ENCODE peak calls at places on chromosomes 1 and 21, in nine cellular contexts. Z, P, T, G, O, V, U, S and M are unnamed samples.

GRCh38 chr21:41816583-41817165 is 49.8 kb upstream of the RIPK4 start:
- DNase-seq in T (peak), G (no peak), U (peak), V (peak), P (peak), Z (peak), S (peak), O (peak), M (peak)

GRCh38 chr21:38083534-38083933 is 167.3 kb upstream of the KCNJ6 start:
- DNase-seq in U (no peak), T (no peak), P (no peak), V (no peak), Z (no peak), S (no peak), G (no peak), O (no peak), M (no peak)

GRCh38 chr1:16090076-16090826 is 16.8 kb upstream of the FAM131C start:
- DNase-seq in P (no peak), O (no peak), S (no peak), U (no peak), G (no peak), T (no peak), V (no peak), Z (no peak), M (no peak)

GRCh38 chr1:200452850-200453543 is 43.2 kb upstream of the ZNF281 start:
- DNase-seq in P (peak), S (no peak), O (no peak), G (no peak), U (no peak), V (peak), Z (no peak), T (no peak), M (no peak)

GRCh38 chr1:64173300-64173940 is 30.0 kb upstream of the UBE2U start:
- DNase-seq in V (no peak), G (no peak), U (no peak), P (peak), T (no peak), Z (no peak), S (no peak), O (no peak), M (no peak)

GRCh38 chr21:39441502-39442475 is 3.8 kb downstream of the LCA5L start:
- DNase-seq in O (no peak), V (peak), U (peak), S (peak), T (no peak), Z (peak), P (peak), G (no peak), M (no peak)

GRCh38 chr21:43269981-43270670 is 101.3 kb downstream of the CRYAA start:
- DNase-seq in S (no peak), O (no peak), V (peak), G (no peak), P (no peak), T (no peak), U (no peak), Z (no peak), M (no peak)

GRCh38 chr1:38041941-38042834 is 4.4 kb downstream of the POU3F1 start:
- DNase-seq in U (no peak), S (no peak), O (no peak), G (no peak), T (no peak), V (peak), P (no peak), Z (no peak), M (no peak)

GRCh38 chr1:169886422-169886821 is 7.3 kb downstream of the SCYL3 start:
- DNase-seq in P (no peak), O (no peak), S (no peak), T (no peak), U (no peak), Z (no peak), G (no peak), V (no peak), M (no peak)

GRCh38 chr1:10816743-10817369 is 20.4 kb upstream of the CASZ1 start:
- DNase-seq in T (no peak), P (no peak), U (no peak), V (no peak), Z (no peak), O (no peak), G (no peak), S (no peak), M (no peak)

GRCh38 chr1:183275322-183275721 is 89.3 kb downstream of the LAMC2 start:
- DNase-seq in T (no peak), P (no peak), Z (no peak), S (no peak), V (no peak), G (no peak), O (no peak), U (no peak), M (no peak)

GRCh38 chr21:38863291-38863690 is 57.6 kb downstream of the ETS2 start:
- DNase-seq in G (no peak), T (no peak), S (no peak), O (no peak), V (no peak), U (no peak), Z (no peak), P (no peak), M (no peak)

GRCh38 chr1:199302554-199302953 is 663.7 kb downstream of the PTPRC start:
- DNase-seq in U (peak), S (no peak), V (no peak), O (no peak), Z (peak), G (no peak), T (no peak), P (peak), M (no peak)

GRCh38 chr21:37535130-37535529 is 168.6 kb downstream of the DYRK1A start:
- DNase-seq in P (no peak), Z (no peak), S (no peak), U (no peak), O (no peak), G (no peak), T (no peak), V (no peak), M (no peak)

GRCh38 chr21:26093094-26093493 is 77.5 kb downstream of the APP start:
- DNase-seq in Z (peak), G (no peak), V (no peak), U (peak), T (no peak), P (peak), O (no peak), S (no peak), M (no peak)

GRCh38 chr1:116390195-116390594 is 17.2 kb downstream of the ATP1A1 start:
- DNase-seq in Z (no peak), G (no peak), T (no peak), U (no peak), S (no peak), P (no peak), V (no peak), O (no peak), M (no peak)

GRCh38 chr1:48442864-48443619 is 29.0 kb downstream of the SPATA6 start:
- DNase-seq in G (no peak), P (no peak), Z (no peak), V (no peak), U (no peak), T (no peak), S (no peak), O (no peak), M (no peak)

GRCh38 chr1:235831148-235831547 is 35.6 kb downstream of the LYST start:
- DNase-seq in O (no peak), Z (peak), U (peak), S (no peak), T (no peak), V (no peak), G (peak), P (peak), M (no peak)

GRCh38 chr1:192489748-192490147 is 85.8 kb upstream of the RGS1 start:
- DNase-seq in G (peak), S (no peak), T (no peak), O (no peak), V (no peak), Z (peak), U (peak), P (peak), M (no peak)

GRCh38 chr1:6171546-6172124 is 8.5 kb downstream of the CHD5 start:
- DNase-seq in U (peak), S (peak), O (no peak), Z (no peak), P (peak), G (no peak), T (no peak), V (peak), M (no peak)

GRCh38 chr1:101257500-101258325 is 20.9 kb downstream of the S1PR1 start:
- DNase-seq in T (no peak), V (no peak), O (no peak), G (peak), S (no peak), Z (peak), U (no peak), P (no peak), M (no peak)

GRCh38 chr1:228267962-228268890 is 60.4 kb downstream of the OBSCN start:
- DNase-seq in V (peak), S (no peak), G (no peak), O (no peak), T (peak), P (no peak), Z (no peak), U (no peak), M (no peak)